ENCODE peak calls at places on chromosomes 3 and 15, in six cellular contexts. I is RWPE1, Z is esophagus squamous epithelium, Q is NCI-H2171, N is amygdala, D is AML-193. Y is an unnamed sample.

GRCh38 chr3:16069149-16069922 is 105.1 kb upstream of the GALNT15 start:
- DNase-seq in Q (no peak), I (peak), Z (no peak), N (no peak), D (no peak), Y (no peak)

GRCh38 chr3:58492385-58492970 is 582 bp downstream of the KCTD6 start:
- DNase-seq in Q (no peak), D (peak), I (peak), N (no peak), Z (no peak), Y (no peak)

GRCh38 chr15:84595660-84596059 is 5.1 kb upstream of the ZSCAN2 start:
- DNase-seq in N (no peak), D (peak), I (no peak), Z (no peak), Q (no peak), Y (no peak)

GRCh38 chr3:10383850-10384248 is 62.9 kb upstream of the SEC13 start:
- DNase-seq in I (no peak), Z (no peak), N (no peak), D (no peak), Q (no peak), Y (no peak)

GRCh38 chr15:78051622-78052405 is 25.7 kb downstream of the TBC1D2B start:
- DNase-seq in D (peak), I (no peak), Q (no peak), Z (no peak), N (no peak), Y (no peak)

GRCh38 chr15:98948456-98948855 is 59.1 kb downstream of the PGPEP1L start:
- DNase-seq in N (no peak), D (no peak), I (no peak), Z (no peak), Q (no peak), Y (no peak)

GRCh38 chr15:38612159-38612863 is 47.7 kb upstream of the RASGRP1 start:
- DNase-seq in I (peak), N (no peak), Z (no peak), D (no peak), Q (no peak), Y (no peak)

GRCh38 chr15:31125061-31125460 is 23.5 kb upstream of the TRPM1 start:
- DNase-seq in D (no peak), I (no peak), Z (no peak), Q (no peak), N (no peak), Y (no peak)

GRCh38 chr3:197516517-197516889 is 39.3 kb downstream of the BDH1 start:
- DNase-seq in Q (peak), Z (no peak), D (no peak), N (no peak), I (peak), Y (no peak)

GRCh38 chr15:22978691-22979068 is 1.5 kb downstream of the CYFIP1 start:
- DNase-seq in Q (no peak), N (no peak), D (no peak), Z (no peak), I (no peak), Y (peak)

GRCh38 chr3:159417761-159418160 is 570.9 kb upstream of the IL12A start:
- DNase-seq in N (no peak), Z (no peak), I (no peak), D (no peak), Q (no peak), Y (no peak)

GRCh38 chr3:4981688-4982494 is 2.7 kb downstream of the BHLHE40 start:
- DNase-seq in Q (no peak), Z (no peak), D (peak), I (no peak), N (no peak), Y (no peak)

GRCh38 chr15:59158701-59159034 is 48.0 kb upstream of the LDHAL6B start:
- DNase-seq in Q (no peak), N (no peak), Z (no peak), D (no peak), I (no peak), Y (no peak)

GRCh38 chr3:117226932-117227331 is 517.4 kb downstream of the TUSC7 start:
- DNase-seq in I (no peak), D (no peak), Z (no peak), Q (no peak), N (no peak), Y (no peak)

GRCh38 chr3:113035387-113035982 is 44.7 kb downstream of the GTPBP8 start:
- DNase-seq in I (peak), N (no peak), Z (no peak), D (peak), Q (peak), Y (no peak)

GRCh38 chr3:38473229-38473628 is 19.5 kb downstream of the ACVR2B start:
- DNase-seq in Q (no peak), D (no peak), N (no peak), Z (no peak), I (no peak), Y (no peak)

GRCh38 chr3:151135548-151136337 is 50.3 kb downstream of the MED12L start:
- DNase-seq in Q (no peak), D (peak), I (no peak), Z (no peak), N (no peak), Y (no peak)

GRCh38 chr3:141083831-141084624 is 32.9 kb downstream of the SPSB4 start:
- DNase-seq in D (no peak), Q (no peak), I (no peak), N (no peak), Z (no peak), Y (no peak)

GRCh38 chr15:97909291-97909891 is 51.1 kb upstream of the ARRDC4 start:
- DNase-seq in Q (peak), N (no peak), D (peak), I (peak), Z (peak), Y (peak)

GRCh38 chr15:96327155-96327741 is 3.3 kb upstream of the NR2F2 start:
- DNase-seq in I (peak), Z (no peak), N (no peak), Q (peak), D (peak), Y (no peak)

GRCh38 chr3:59818-60217 is 136.7 kb upstream of the CHL1 start:
- DNase-seq in Z (no peak), I (no peak), Q (no peak), N (no peak), D (no peak), Y (no peak)

GRCh38 chr3:190747566-190747965 is 114.9 kb downstream of the GMNC start:
- DNase-seq in D (no peak), Z (no peak), I (no peak), N (no peak), Q (no peak), Y (no peak)

GRCh38 chr15:95946241-95946640 is 384.3 kb upstream of the NR2F2 start:
- DNase-seq in N (no peak), Z (no peak), I (no peak), Q (no peak), D (no peak), Y (no peak)

GRCh38 chr3:194081826-194082225 is 54.1 kb upstream of the HES1 start:
- DNase-seq in Z (no peak), Q (peak), I (no peak), D (no peak), N (no peak), Y (no peak)

GRCh38 chr3:105938826-105939225 is 70.0 kb upstream of the CBLB start:
- DNase-seq in I (no peak), Z (no peak), Q (peak), D (no peak), N (no peak), Y (no peak)

GRCh38 chr15:80568298-80568697 is 126.8 kb upstream of the ABHD17C start:
- DNase-seq in Z (no peak), Q (no peak), N (no peak), I (no peak), D (no peak), Y (no peak)

GRCh38 chr3:17605032-17605431 is 137.4 kb downstream of the TBC1D5 start:
- DNase-seq in Q (no peak), N (no peak), Z (no peak), I (peak), D (no peak), Y (no peak)

GRCh38 chr15:58548308-58549012 is 116.7 kb downstream of the LIPC start:
- DNase-seq in N (no peak), Z (no peak), Q (no peak), I (no peak), D (no peak), Y (no peak)

GRCh38 chr3:128567141-128567540 is 74.1 kb upstream of the GATA2 start:
- DNase-seq in I (no peak), Z (no peak), D (no peak), Q (no peak), N (no peak), Y (no peak)

GRCh38 chr3:47527952-47528718 is 14.6 kb upstream of the ELP6 start:
- DNase-seq in N (no peak), I (peak), Q (no peak), D (no peak), Z (no peak), Y (no peak)

GRCh38 chr15:38049876-38050275 is 115.4 kb downstream of the TMCO5A start:
- DNase-seq in I (no peak), N (no peak), Q (no peak), Z (no peak), D (no peak), Y (no peak)

GRCh38 chr3:58006661-58007060 is 1.6 kb upstream of the FLNB start:
- DNase-seq in Z (no peak), D (no peak), I (no peak), Q (no peak), N (no peak), Y (no peak)

GRCh38 chr3:11498646-11499045 is 145.1 kb downstream of the VGLL4 start:
- DNase-seq in D (peak), I (no peak), Q (no peak), N (no peak), Z (no peak), Y (no peak)

GRCh38 chr3:165522371-165522770 is 314.9 kb downstream of the BCHE start:
- DNase-seq in I (no peak), N (no peak), D (no peak), Q (no peak), Z (no peak), Y (no peak)

GRCh38 chr3:127652246-127652995 is 20.3 kb upstream of the ABTB1 start:
- DNase-seq in D (peak), Z (no peak), N (no peak), I (peak), Q (peak), Y (peak)

GRCh38 chr15:80836223-80836622 is 57.1 kb downstream of the CEMIP start:
- DNase-seq in D (no peak), Q (no peak), I (no peak), Z (no peak), N (no peak), Y (no peak)

GRCh38 chr3:23797490-23797889 is 8.3 kb upstream of the UBE2E1 start:
- DNase-seq in Z (no peak), I (no peak), D (no peak), Q (no peak), N (no peak), Y (no peak)

GRCh38 chr3:156551746-156552145 is 3.2 kb downstream of the SSR3 start:
- DNase-seq in D (no peak), I (peak), N (no peak), Z (no peak), Q (no peak), Y (no peak)